ENCODE peak calls at places on chromosome 9, in nine cellular contexts. X, V, Y, J, A, K, Q, B and F are unnamed samples.

GRCh38 chr9:78191931-78192330 is 43.9 kb upstream of the CEP78 start:
- DNase-seq in K (no peak), B (no peak), J (no peak), Q (no peak), Y (no peak), A (no peak), X (no peak), V (no peak), F (no peak)

GRCh38 chr9:16265671-16266070 is 604.8 kb downstream of the BNC2 start:
- DNase-seq in J (no peak), X (no peak), Y (no peak), A (no peak), Q (peak), K (no peak), B (no peak), V (no peak), F (no peak)

GRCh38 chr9:23887781-23888180 is 61.7 kb upstream of the ELAVL2 start:
- DNase-seq in A (no peak), J (no peak), Y (no peak), K (no peak), V (no peak), X (no peak), B (no peak), Q (no peak), F (no peak)

GRCh38 chr9:3330792-3331420 is 194.9 kb downstream of the RFX3 start:
- DNase-seq in J (no peak), A (no peak), Y (no peak), B (no peak), X (no peak), V (no peak), Q (peak), K (no peak), F (no peak)

GRCh38 chr9:131478911-131479310 is 23.8 kb upstream of the POMT1 start:
- DNase-seq in V (no peak), B (no peak), J (no peak), A (peak), K (no peak), X (no peak), Q (no peak), Y (no peak), F (no peak)

GRCh38 chr9:74391816-74392215 is 105.3 kb upstream of the RORB start:
- DNase-seq in K (no peak), J (no peak), B (no peak), A (no peak), X (no peak), Q (no peak), V (no peak), Y (no peak), F (no peak)

GRCh38 chr9:126470251-126470993 is 143.3 kb upstream of the LMX1B start:
- DNase-seq in B (no peak), A (no peak), X (no peak), Q (no peak), Y (no peak), V (no peak), K (no peak), J (no peak), F (no peak)

GRCh38 chr9:131419029-131419614 is 25.2 kb downstream of the PRRC2B start:
- DNase-seq in Q (no peak), Y (no peak), K (no peak), B (no peak), J (no peak), X (no peak), A (peak), V (no peak), F (no peak)

GRCh38 chr9:114261026-114261425 is 61.9 kb upstream of the ORM1 start:
- DNase-seq in A (no peak), Q (no peak), V (no peak), X (no peak), Y (no peak), J (no peak), B (no peak), K (no peak), F (no peak)

GRCh38 chr9:104780796-104781395 is 17.0 kb downstream of the NIPSNAP3B start:
- DNase-seq in J (no peak), K (no peak), X (no peak), B (no peak), V (no peak), Y (no peak), A (no peak), Q (peak), F (no peak)

GRCh38 chr9:135851748-135852147 is 55.6 kb downstream of the CAMSAP1 start:
- DNase-seq in J (no peak), X (no peak), B (no peak), A (no peak), Y (peak), K (no peak), V (no peak), Q (no peak), F (no peak)

GRCh38 chr9:4796988-4797956 is 4.5 kb downstream of the RCL1 start:
- DNase-seq in V (no peak), Q (no peak), K (no peak), Y (no peak), J (no peak), X (no peak), B (no peak), A (no peak), F (no peak)

GRCh38 chr9:91790912-91791311 is 159.1 kb downstream of the ROR2 start:
- DNase-seq in V (no peak), Q (no peak), Y (no peak), B (no peak), X (no peak), J (no peak), A (no peak), K (no peak), F (no peak)

GRCh38 chr9:116589392-116590354 is 97.4 kb upstream of the TRIM32 start:
- DNase-seq in V (no peak), A (no peak), K (no peak), B (no peak), J (peak), Q (no peak), Y (no peak), X (no peak), F (no peak)

GRCh38 chr9:27457445-27457844 is 66.6 kb upstream of the IFNK start:
- DNase-seq in V (peak), Q (no peak), J (no peak), Y (peak), A (no peak), X (no peak), B (peak), K (no peak), F (no peak)

GRCh38 chr9:94697972-94698581 is 28.4 kb upstream of the AOPEP start:
- DNase-seq in J (no peak), K (no peak), V (no peak), Y (peak), Q (no peak), X (no peak), A (no peak), B (no peak), F (no peak)

GRCh38 chr9:81686614-81687520 is 2.5 kb downstream of the TLE1 start:
- DNase-seq in A (peak), J (no peak), X (peak), V (peak), Y (peak), K (peak), B (peak), Q (peak), F (peak)

GRCh38 chr9:137892424-137893191 is 15.0 kb downstream of the CACNA1B start:
- DNase-seq in X (no peak), Y (no peak), Q (no peak), V (no peak), K (no peak), B (no peak), J (no peak), A (no peak), F (no peak)

GRCh38 chr9:113875917-113876805 is at the start of gene ZNF618:
- DNase-seq in Y (peak), A (peak), X (peak), Q (peak), K (peak), J (no peak), V (peak), B (peak), F (no peak)

GRCh38 chr9:13351768-13352386 is 72.4 kb upstream of the MPDZ start:
- DNase-seq in Y (peak), B (no peak), X (no peak), A (no peak), Q (peak), J (no peak), K (no peak), V (no peak), F (no peak)

GRCh38 chr9:94622087-94622486 is 17.2 kb downstream of the FBP1 start:
- DNase-seq in V (no peak), J (no peak), Q (no peak), A (no peak), X (no peak), Y (no peak), B (no peak), K (no peak), F (no peak)

GRCh38 chr9:73009649-73010288 is 56.9 kb upstream of the ALDH1A1 start:
- DNase-seq in J (no peak), Q (no peak), K (no peak), X (no peak), A (no peak), B (no peak), Y (no peak), V (no peak), F (no peak)

GRCh38 chr9:129383005-129383414 is 204.9 kb upstream of the IER5L start:
- DNase-seq in Y (peak), J (no peak), Q (peak), X (peak), B (peak), K (peak), V (peak), A (peak), F (no peak)

GRCh38 chr9:35687306-35687705 is 2.4 kb downstream of the TPM2 start:
- DNase-seq in K (no peak), B (no peak), V (no peak), A (no peak), Q (no peak), X (no peak), Y (no peak), J (no peak), F (no peak)

GRCh38 chr9:92508018-92508417 is 25.7 kb upstream of the ASPN start:
- DNase-seq in A (no peak), X (no peak), V (peak), B (no peak), Q (no peak), Y (no peak), J (no peak), K (no peak), F (no peak)

GRCh38 chr9:122095010-122095767 is 2.1 kb upstream of the TTLL11 start:
- DNase-seq in X (no peak), B (no peak), Q (peak), A (no peak), K (peak), J (no peak), Y (peak), V (no peak), F (no peak)

GRCh38 chr9:87714819-87715218 is 11.1 kb upstream of the CTSL start:
- DNase-seq in A (no peak), J (no peak), Y (peak), K (no peak), Q (peak), B (no peak), V (no peak), X (no peak), F (peak)

GRCh38 chr9:136996361-136997281 is at the start of gene CLIC3:
- DNase-seq in Y (no peak), J (no peak), Q (peak), K (peak), B (no peak), A (peak), X (peak), V (no peak), F (no peak)

DNA sequence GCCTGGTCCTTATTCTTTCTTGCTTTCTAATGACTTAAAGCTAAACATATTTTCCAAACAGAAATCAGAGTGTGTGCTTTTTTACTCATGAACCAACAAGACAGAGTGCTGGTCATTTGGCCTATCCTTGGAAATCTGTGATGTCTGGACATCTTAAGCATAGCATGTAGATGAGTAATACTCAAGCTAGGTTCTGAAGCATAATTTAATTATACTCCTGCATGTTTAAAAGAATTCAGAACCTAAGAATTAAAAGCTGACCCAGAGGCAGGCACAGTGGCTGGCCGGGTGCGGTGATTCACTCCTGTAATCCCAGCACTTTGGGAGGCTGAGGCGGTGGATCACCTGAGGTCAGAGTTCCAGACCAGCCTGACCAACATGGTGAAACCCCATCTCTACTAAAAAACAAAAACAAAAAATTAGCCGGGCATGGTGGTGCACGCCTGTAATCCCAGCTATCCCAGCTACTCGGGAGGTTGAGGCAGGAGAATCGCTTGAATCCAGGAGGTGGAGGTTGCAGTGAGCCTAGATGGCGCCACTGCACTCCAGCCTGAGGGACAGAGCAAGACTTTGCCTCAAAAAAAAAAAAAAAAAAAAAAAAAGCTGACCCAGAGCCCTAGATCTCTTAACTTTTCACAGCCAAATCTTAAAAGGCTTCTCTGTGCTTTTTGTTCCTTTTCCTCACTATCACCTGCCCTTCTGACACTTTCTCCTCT is 16.2 kb upstream of the TJP2 start:
- DNase-seq in V (no peak), J (no peak), Q (peak), A (no peak), K (no peak), Y (no peak), X (no peak), B (peak), F (no peak)
- H3K27ac ChIP-seq in V (no peak), J (no peak), Q (peak), A (no peak), K (no peak), Y (no peak), X (no peak), B (no peak), F (no peak)

GRCh38 chr9:127855522-127855921 is 1.1 kb upstream of the ENG start:
- DNase-seq in X (no peak), Q (no peak), Y (no peak), V (no peak), B (no peak), J (no peak), K (no peak), A (no peak), F (no peak)

GRCh38 chr9:127854169-127854833 is at the start of gene ENG:
- DNase-seq in B (peak), Q (peak), J (no peak), X (peak), K (no peak), V (peak), A (peak), Y (peak), F (peak)

GRCh38 chr9:127850286-127850830 is 4.1 kb downstream of the ENG start:
- DNase-seq in A (no peak), X (no peak), B (no peak), Y (no peak), V (no peak), Q (no peak), K (no peak), J (no peak), F (no peak)

GRCh38 chr9:127853312-127854168 is 918 bp downstream of the ENG start:
- DNase-seq in J (no peak), Y (no peak), X (no peak), A (no peak), V (no peak), Q (peak), B (no peak), K (no peak), F (no peak)

DNA sequence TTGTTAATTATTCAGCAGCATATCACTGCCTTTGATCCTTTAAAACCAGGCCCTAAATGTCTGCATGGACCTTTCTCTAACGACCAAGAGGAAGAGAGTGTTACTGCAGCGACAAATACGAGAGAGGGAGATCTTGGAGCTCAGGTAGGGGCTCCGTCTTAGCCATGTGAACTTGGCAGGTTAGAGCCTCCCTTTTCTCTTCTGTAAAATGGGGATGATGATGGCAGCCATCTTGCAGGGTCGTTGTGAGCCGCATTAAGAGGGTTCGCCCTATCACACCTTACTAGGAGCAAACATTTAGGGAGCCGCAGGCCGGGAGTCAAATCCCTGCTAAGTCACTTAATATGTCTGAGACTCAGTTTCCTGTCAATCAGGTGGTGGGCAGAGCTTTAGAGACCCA is 1.6 kb downstream of the ENG start:
- DNase-seq in B (no peak), K (no peak), J (no peak), V (no peak), X (no peak), Q (no peak), Y (no peak), A (no peak), F (no peak)
- H3K27ac ChIP-seq in B (peak), K (no peak), J (no peak), V (peak), X (peak), Q (peak), Y (no peak), A (peak), F (peak)

GRCh38 chr9:134371731-134372130 is 45.5 kb downstream of the RXRA start:
- DNase-seq in J (no peak), V (peak), K (no peak), X (peak), A (peak), B (peak), Y (peak), Q (peak), F (peak)

GRCh38 chr9:134370638-134371037 is 44.4 kb downstream of the RXRA start:
- DNase-seq in Y (no peak), X (no peak), B (no peak), K (no peak), V (no peak), A (no peak), Q (no peak), J (no peak), F (no peak)

GRCh38 chr9:134368571-134368970 is 42.3 kb downstream of the RXRA start:
- DNase-seq in B (no peak), A (no peak), X (no peak), J (no peak), Q (no peak), Y (no peak), V (no peak), K (no peak), F (no peak)

GRCh38 chr9:134369416-134370212 is 43.4 kb downstream of the RXRA start:
- DNase-seq in Q (no peak), J (no peak), A (no peak), K (no peak), X (no peak), B (no peak), V (no peak), Y (no peak), F (no peak)

DNA sequence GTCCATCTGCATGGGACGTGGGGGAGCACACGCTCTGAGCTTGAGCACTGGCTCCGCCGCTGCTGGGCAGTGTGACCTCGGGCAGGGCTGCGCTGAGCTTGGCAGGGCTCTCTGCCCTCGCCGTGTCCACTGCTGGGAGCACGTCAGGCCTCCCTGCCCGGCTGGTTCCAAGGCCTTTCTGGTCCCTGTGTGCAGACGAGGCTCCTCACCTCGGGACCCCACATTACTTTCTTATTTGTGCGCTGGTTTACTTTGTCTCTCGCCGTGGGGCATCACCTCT is 43.9 kb downstream of the RXRA start:
- DNase-seq in J (no peak), B (no peak), K (no peak), V (no peak), Y (no peak), Q (no peak), X (no peak), A (no peak), F (no peak)
- H3K27ac ChIP-seq in J (no peak), B (no peak), K (no peak), V (peak), Y (no peak), Q (peak), X (no peak), A (no peak), F (peak)

GRCh38 chr9:110561826-110562225 is 17.7 kb downstream of the SVEP1 start:
- DNase-seq in Y (no peak), J (no peak), Q (no peak), X (no peak), B (no peak), A (no peak), V (no peak), K (no peak), F (no peak)
- H3K27ac ChIP-seq in Y (no peak), J (no peak), Q (no peak), X (no peak), B (no peak), A (no peak), V (no peak), K (no peak), F (no peak)

GRCh38 chr9:19119241-19119640 is 8.1 kb downstream of the PLIN2 start:
- DNase-seq in A (no peak), B (no peak), V (no peak), X (no peak), J (no peak), Q (no peak), K (no peak), Y (no peak), F (no peak)

GRCh38 chr9:19114680-19115270 is 12.1 kb upstream of the HAUS6 start:
- DNase-seq in V (no peak), Q (no peak), B (no peak), K (no peak), J (no peak), Y (no peak), A (no peak), X (no peak), F (no peak)

GRCh38 chr9:19117039-19117716 is 10.1 kb downstream of the PLIN2 start:
- DNase-seq in X (no peak), Q (no peak), K (no peak), Y (no peak), A (no peak), B (no peak), V (no peak), J (no peak), F (no peak)

GRCh38 chr9:19113964-19114679 is 11.4 kb upstream of the HAUS6 start:
- DNase-seq in K (no peak), B (no peak), J (no peak), V (no peak), A (no peak), X (no peak), Q (no peak), Y (no peak), F (no peak)

GRCh38 chr9:19116391-19116790 is 10.9 kb downstream of the PLIN2 start:
- DNase-seq in V (peak), A (no peak), J (no peak), Y (no peak), Q (peak), B (peak), K (no peak), X (peak), F (no peak)
- H3K27ac ChIP-seq in V (peak), A (no peak), J (no peak), Y (no peak), Q (peak), B (no peak), K (no peak), X (peak), F (no peak)